ENCODE peak calls at places on chromosomes 16 and 17, in six cellular contexts. T, D, A, N, R and Q are unnamed samples.

GRCh38 chr17:78197147-78197830 is 10.1 kb downstream of the AFMID start:
- DNase-seq in A (no peak), T (no peak), N (no peak), D (no peak), R (no peak), Q (no peak)

GRCh38 chr16:65909310-65910050 is 457.0 kb upstream of the CDH5 start:
- DNase-seq in R (peak; percentile 36), D (no peak), N (no peak), T (no peak), A (peak; percentile 29), Q (no peak)

GRCh38 chr16:80993293-80993691 is 13.4 kb downstream of the CMC2 start:
- DNase-seq in D (no peak), N (peak; percentile 70), T (no peak), R (peak; percentile 92), A (no peak), Q (no peak)

GRCh38 chr17:80388601-80389000 is 26.4 kb upstream of the ENDOV start:
- DNase-seq in A (no peak), N (no peak), R (no peak), D (no peak), T (no peak), Q (no peak)

GRCh38 chr16:70691223-70692129 is 5.6 kb upstream of the MTSS2 start:
- DNase-seq in N (peak; percentile 67), T (no peak), R (peak; percentile 96), D (peak; percentile 69), A (peak; percentile 81), Q (no peak)

GRCh38 chr17:42502091-42502490 is 34.0 kb upstream of the NAGLU start:
- DNase-seq in R (no peak), A (no peak), D (no peak), T (no peak), N (no peak), Q (no peak)

GRCh38 chr16:86455116-86455515 is 55.2 kb upstream of the FOXF1 start:
- DNase-seq in N (no peak), T (no peak), R (peak; percentile 18), D (no peak), A (no peak), Q (no peak)

GRCh38 chr16:75025766-75026165 is 26.9 kb downstream of the ZNRF1 start:
- DNase-seq in R (no peak), A (no peak), T (no peak), D (no peak), N (no peak), Q (no peak)

GRCh38 chr17:45170976-45171337 is 9.3 kb downstream of the HEXIM2 start:
- DNase-seq in R (peak; percentile 93), A (peak; percentile 81), N (peak; percentile 93), D (peak; percentile 50), T (no peak), Q (no peak)

GRCh38 chr17:16406742-16407674 is 8.4 kb upstream of the TRPV2 start:
- DNase-seq in R (peak; percentile 23), T (peak; percentile 61), A (no peak), D (peak; percentile 49), N (peak; percentile 64), Q (peak; percentile 56)
- TF ChIP-seq CTCF in R (no peak), T (no peak), A (no peak), D (no peak), N (no peak), Q (no peak)

DNA sequence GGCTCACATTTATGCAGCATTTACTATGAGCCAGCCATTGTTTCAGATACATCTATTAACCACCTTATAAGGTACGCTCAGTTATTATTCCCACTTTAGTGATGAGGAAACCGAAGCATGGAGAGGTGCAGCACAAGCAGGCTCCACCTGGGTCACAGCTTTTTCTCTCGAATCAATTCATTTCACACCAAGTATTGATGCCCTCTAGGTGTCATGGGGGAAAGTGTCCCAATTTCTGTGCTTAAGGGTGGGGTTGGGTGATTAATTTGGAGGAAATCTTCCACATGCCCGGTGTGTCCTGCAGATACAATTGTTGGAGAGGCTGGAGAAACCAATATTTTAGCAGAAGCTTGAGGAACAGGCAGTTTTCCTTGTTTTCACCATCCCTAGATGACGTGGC is 62.7 kb upstream of the DNAJA2 start:
- DNase-seq in N (no peak), A (no peak), R (no peak), T (no peak), D (no peak), Q (no peak)
- TF ChIP-seq CTCF in N (no peak), A (no peak), R (no peak), T (no peak), D (no peak), Q (no peak)

GRCh38 chr17:39676198-39676819 is 8.1 kb downstream of the PNMT start:
- DNase-seq in T (peak; percentile 44), N (peak; percentile 51), R (peak; percentile 32), D (peak; percentile 81), A (no peak), Q (no peak)

GRCh38 chr17:39677581-39678339 is 9.5 kb downstream of the PNMT start:
- DNase-seq in D (no peak), N (no peak), R (peak; percentile 33), T (no peak), A (no peak), Q (no peak)

GRCh38 chr17:39679521-39680192 is 8.2 kb downstream of the PGAP3 start:
- DNase-seq in A (no peak), T (no peak), D (no peak), R (no peak), N (no peak), Q (no peak)

GRCh38 chr17:39677072-39677471 is 8.8 kb downstream of the PNMT start:
- DNase-seq in T (no peak), R (no peak), N (no peak), A (no peak), D (no peak), Q (no peak)

GRCh38 chr17:39678340-39679116 is 9.3 kb downstream of the PGAP3 start:
- DNase-seq in A (no peak), N (no peak), T (no peak), R (no peak), D (peak; percentile 91), Q (no peak)
- TF ChIP-seq CTCF in A (no peak), N (no peak), T (no peak), R (no peak), D (no peak), Q (no peak)

GRCh38 chr17:74192950-74193781 is 10.3 kb upstream of the RPL38 start:
- DNase-seq in N (peak; percentile 88), A (peak; percentile 73), T (no peak), R (no peak), D (peak; percentile 62), Q (no peak)
- TF ChIP-seq CTCF in N (no peak), A (no peak), T (no peak), R (no peak), D (no peak), Q (no peak)

GRCh38 chr16:67967183-67967955 is 1.1 kb downstream of the SLC12A4 start:
- DNase-seq in A (no peak), N (no peak), R (no peak), T (peak; percentile 38), D (no peak), Q (no peak)
- TF ChIP-seq CTCF in A (no peak), N (no peak), R (no peak), T (no peak), D (no peak), Q (no peak)

DNA sequence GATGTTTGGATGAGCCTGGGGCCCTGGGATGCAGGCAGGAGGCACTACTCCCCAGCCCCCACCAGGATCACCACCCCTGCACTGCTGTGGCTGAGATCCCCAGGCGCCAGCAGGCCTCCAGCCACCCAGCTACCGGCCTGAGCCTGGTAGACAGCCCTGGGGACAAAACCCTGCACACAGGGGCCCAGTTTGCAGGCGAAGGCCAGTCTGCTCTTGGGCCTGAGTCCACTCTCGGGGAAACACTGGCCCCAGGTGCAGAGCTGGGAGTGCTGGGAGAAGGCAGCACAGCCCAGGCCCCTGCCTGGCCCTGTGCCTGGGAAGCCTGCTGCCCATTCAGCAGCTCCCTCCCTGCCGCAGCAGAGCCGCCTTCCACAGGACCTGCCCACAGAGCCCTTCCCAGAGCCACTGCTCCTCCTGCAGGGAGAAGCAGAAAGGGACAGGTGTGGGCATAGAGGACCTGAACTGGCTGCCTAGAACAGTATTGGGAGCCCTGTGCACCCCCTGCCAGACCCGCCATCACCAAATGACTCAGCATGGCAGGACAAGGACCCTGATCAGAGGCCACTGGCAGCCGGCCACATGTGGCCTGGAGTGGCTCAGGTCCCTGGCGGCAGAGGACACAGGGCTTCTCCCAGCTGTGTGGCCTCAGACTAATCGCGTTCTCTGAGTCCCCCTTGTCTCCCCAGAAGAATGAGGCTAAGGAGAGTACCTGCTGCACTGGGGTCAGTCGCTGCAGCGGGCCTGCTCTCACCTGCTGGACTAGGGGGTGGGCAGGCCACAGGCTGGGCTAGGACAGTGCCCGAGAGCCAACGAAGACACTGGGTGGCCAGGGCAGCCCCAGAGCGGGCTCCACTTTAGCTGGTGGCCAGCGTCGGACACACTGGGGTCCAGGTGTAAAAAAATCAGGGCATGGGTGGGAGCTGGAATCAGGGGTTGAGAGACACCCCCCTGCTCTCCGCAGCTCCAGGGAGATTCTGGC is 10.7 kb downstream of the MSRB1 start:
- DNase-seq in N (peak; percentile 80), T (no peak), D (peak; percentile 66), A (no peak), R (no peak), Q (no peak)
- TF ChIP-seq CTCF in N (peak; percentile 47), T (no peak), D (no peak), A (no peak), R (peak; percentile 6), Q (no peak)